ENCODE peak calls at places on chromosomes 6 and 20, in four cellular contexts. O is heart left ventricle, K is lower lobe of right lung, C is upper lobe of right lung. G is an unnamed sample. For H3K9me3, the result is how much of the 10 kb centered on the place peaks cover.

GRCh38 chr6:166456360-166457156 is 73.8 kb upstream of the MPC1 start:
- DNase-seq in K (no peak), O (no peak), C (no peak), G (no peak)

GRCh38 chr6:109292420-109292819 is 89.8 kb downstream of the CD164 start:
- DNase-seq in K (no peak), C (no peak), O (no peak), G (no peak)

GRCh38 chr6:101080597-101080996 is 199.5 kb upstream of the ASCC3 start:
- DNase-seq in C (no peak), K (no peak), O (no peak), G (no peak)

GRCh38 chr6:87396595-87397392 is 11.0 kb upstream of the CFAP206 start:
- DNase-seq in K (no peak), O (no peak), C (no peak), G (no peak)

GRCh38 chr20:45911486-45912343 is at the start of gene PLTP:
- DNase-seq in C (peak), O (peak), K (peak), G (no peak)

GRCh38 chr6:133740218-133740617 is 148.7 kb upstream of the TCF21 start:
- DNase-seq in C (no peak), K (no peak), O (no peak), G (no peak)

GRCh38 chr6:138544521-138544920 is 45.2 kb upstream of the NHSL1 start:
- DNase-seq in O (no peak), C (no peak), K (no peak), G (no peak)

GRCh38 chr20:25992146-25992545 is 295.5 kb upstream of the ZNF337 start:
- DNase-seq in C (no peak), K (no peak), O (no peak), G (no peak)

GRCh38 chr20:56875052-56875663 is 246.1 kb downstream of the TFAP2C start:
- DNase-seq in K (no peak), O (no peak), C (no peak), G (peak)

GRCh38 chr6:79687759-79688158 is 56.6 kb downstream of the SH3BGRL2 start:
- DNase-seq in O (no peak), C (no peak), K (no peak), G (no peak)

GRCh38 chr6:31814677-31815024 is 432 bp downstream of the HSPA1L start:
- DNase-seq in K (peak), C (peak), O (peak), G (no peak)

GRCh38 chr6:114218421-114218820 is 124.4 kb downstream of the HS3ST5 start:
- DNase-seq in K (no peak), C (no peak), O (no peak), G (no peak)

GRCh38 chr6:139373154-139373927 is 1.1 kb downstream of the CITED2 start:
- DNase-seq in C (peak), O (peak), K (peak), G (no peak)

GRCh38 chr6:39855356-39855995 is 63.3 kb downstream of the DAAM2 start:
- DNase-seq in O (no peak), C (no peak), K (no peak), G (no peak)

GRCh38 chr6:114007451-114007953 is 36.6 kb upstream of the HDAC2 start:
- DNase-seq in O (no peak), C (no peak), K (no peak), G (no peak)

GRCh38 chr20:45322952-45323383 is 14.9 kb upstream of the MATN4 start:
- DNase-seq in C (peak), K (peak), O (peak), G (no peak)

GRCh38 chr6:163457637-163458561 is 43.4 kb downstream of the QKI start:
- DNase-seq in C (no peak), O (no peak), K (no peak), G (no peak)

GRCh38 chr6:36998723-36999466 is 6.6 kb upstream of the FGD2 start:
- DNase-seq in C (no peak), O (no peak), K (no peak), G (no peak)

GRCh38 chr20:60345106-60345505 is 386.9 kb downstream of the CDH26 start:
- DNase-seq in C (no peak), O (no peak), K (no peak), G (no peak)

DNA sequence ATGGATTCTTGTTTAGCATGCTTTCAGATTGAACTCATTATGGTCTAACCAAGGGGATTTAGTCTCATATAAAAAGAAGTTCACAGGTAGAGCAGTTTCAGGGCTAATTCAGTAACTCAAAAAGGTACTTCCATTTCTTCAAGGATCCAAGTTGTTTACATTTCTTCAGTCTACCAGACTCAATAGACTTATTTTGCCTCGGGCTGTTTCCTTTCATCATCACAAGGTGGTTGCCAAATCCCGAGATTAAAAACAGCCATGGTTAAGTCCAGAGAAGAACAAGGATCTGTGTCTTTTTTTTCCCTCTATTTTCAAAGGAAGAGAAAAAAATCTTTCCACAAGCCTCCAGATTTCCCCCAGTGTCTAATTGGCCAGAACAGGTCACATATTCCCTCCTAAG is 69.8 kb upstream of the SNX9 start:
- DNase-seq in O (no peak), K (no peak), C (no peak), G (no peak)
- H3K9me3 ChIP-seq in O (under half), K (under half), C (under half), G (under half)

DNA sequence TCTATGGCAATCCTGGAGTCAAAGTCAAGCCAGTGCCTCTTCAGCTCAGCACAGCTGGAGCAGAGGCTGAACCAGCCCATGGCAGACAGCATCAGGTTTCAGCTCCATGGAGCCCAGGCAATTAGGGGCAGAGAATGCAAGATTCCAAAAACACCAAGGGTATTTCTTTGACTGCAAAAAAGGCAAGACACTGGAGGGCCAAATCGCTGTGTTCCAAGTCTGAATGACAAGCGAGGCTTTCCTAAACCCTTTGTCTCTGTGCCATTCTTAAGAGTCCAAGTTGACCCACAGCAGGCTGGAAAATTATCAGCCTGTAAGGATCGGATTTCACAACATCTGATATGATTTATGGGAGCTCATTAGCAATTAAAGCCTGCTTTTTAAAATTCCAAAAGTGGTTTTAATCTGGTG is 49.7 kb upstream of the TGM3 start:
- DNase-seq in O (no peak), C (no peak), K (no peak), G (no peak)
- H3K27ac ChIP-seq in O (no peak), C (no peak), K (no peak), G (no peak)

GRCh38 chr20:30484009-30484748 is 773.3 kb upstream of the DEFB115 start:
- DNase-seq in C (no peak), K (no peak), O (no peak), G (no peak)
- H3K9me3 ChIP-seq in C (under half), K (under half), O (under half), G (under half)

GRCh38 chr20:62622178-62622876 is 20.0 kb upstream of the SLCO4A1 start:
- DNase-seq in C (no peak), O (no peak), K (no peak), G (no peak)
- H3K27ac ChIP-seq in C (peak), O (peak), K (peak), G (no peak)

DNA sequence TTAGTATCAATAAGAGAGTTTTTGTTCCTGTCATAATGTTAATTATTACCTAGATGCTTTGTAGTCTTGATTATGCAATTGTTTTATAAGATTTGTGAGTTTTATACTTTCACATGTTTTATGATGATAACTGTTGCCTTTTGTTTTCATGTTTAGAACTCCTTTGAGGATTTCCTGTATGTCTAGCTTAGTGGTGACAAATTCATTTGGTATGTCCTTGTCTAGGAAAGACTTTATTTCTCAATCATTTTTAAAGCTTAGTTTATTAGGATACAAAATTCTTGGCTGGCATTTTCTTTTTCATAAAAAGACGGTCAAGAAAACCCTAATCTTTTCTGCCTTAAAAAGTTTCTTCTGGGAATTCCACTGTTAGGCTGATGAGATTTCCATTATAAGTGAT is 849.9 kb upstream of the EYS start:
- DNase-seq in O (no peak), K (no peak), C (no peak), G (no peak)
- H3K9me3 ChIP-seq in O (under half), K (under half), C (under half), G (under half)

GRCh38 chr6:64330694-64331309 is 695.2 kb downstream of the PHF3 start:
- DNase-seq in C (peak), O (peak), K (peak), G (peak)

GRCh38 chr6:64334646-64335045 is 699.0 kb downstream of the PHF3 start:
- DNase-seq in O (no peak), K (no peak), C (no peak), G (no peak)

DNA sequence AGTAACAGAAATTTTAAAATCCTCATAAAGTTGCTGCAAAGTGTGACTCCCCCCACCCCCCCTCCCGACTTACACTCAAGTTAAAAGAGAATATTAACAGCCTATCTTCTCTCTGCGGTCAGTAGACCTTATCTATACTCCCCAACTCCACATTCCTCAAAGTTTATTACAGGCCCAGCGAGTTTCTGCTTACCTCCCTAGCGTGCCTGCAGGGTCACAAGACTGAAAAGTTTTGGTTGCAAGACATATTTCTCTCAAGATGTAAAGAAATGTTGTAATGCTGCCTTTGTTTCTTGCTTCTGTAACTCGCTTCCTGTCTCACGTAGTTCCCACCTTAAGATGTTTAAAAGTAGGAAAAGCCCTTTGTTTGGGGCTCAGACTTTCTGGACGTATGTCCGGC is 699.6 kb downstream of the PHF3 start:
- DNase-seq in O (no peak), K (no peak), C (no peak), G (no peak)
- H3K27ac ChIP-seq in O (no peak), K (no peak), C (no peak), G (no peak)

GRCh38 chr6:137495652-137496391 is 1.6 kb upstream of the OLIG3 start:
- DNase-seq in C (no peak), K (no peak), O (no peak), G (no peak)
- H3K9me3 ChIP-seq in C (under half), K (under half), O (under half), G (under half)

GRCh38 chr6:47485491-47486135 is 8.0 kb downstream of the CD2AP start:
- DNase-seq in K (no peak), C (no peak), O (no peak), G (no peak)

GRCh38 chr6:47483516-47483852 is 5.9 kb downstream of the CD2AP start:
- DNase-seq in O (no peak), C (no peak), K (no peak), G (no peak)

GRCh38 chr6:47483853-47484546 is 6.4 kb downstream of the CD2AP start:
- DNase-seq in O (no peak), C (no peak), K (no peak), G (no peak)

GRCh38 chr6:47485083-47485482 is 7.5 kb downstream of the CD2AP start:
- DNase-seq in O (no peak), C (no peak), K (no peak), G (no peak)

DNA sequence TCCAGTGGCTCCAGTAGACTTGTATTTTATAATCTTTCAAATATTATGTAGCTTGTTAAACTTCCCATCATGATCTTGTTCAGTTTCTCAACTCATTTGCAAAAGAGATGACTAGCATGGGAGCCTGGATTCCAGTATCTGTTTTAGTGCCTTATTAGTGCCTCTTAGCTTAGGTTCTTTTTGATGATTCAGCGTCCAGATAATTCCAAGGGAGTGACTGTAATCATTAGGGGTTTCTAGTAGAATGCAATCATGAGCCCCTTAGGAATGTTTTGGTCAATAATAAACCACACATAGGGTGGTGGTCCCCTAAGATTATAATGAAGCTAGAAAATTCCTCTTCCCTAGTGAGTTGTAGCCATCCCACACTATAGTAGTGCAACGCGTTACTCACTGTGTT is 7.0 kb downstream of the CD2AP start:
- DNase-seq in O (no peak), C (no peak), K (no peak), G (no peak)
- H3K27ac ChIP-seq in O (no peak), C (no peak), K (no peak), G (no peak)